ENCODE peak calls at places on chromosome 17, in six cellular contexts. One of them, this sample, is unnamed.

GRCh38 chr17:80832266-80832676 is 159.4 kb upstream of the CHMP6 start:
- DNase-seq in heart left ventricle: no peak
- DNase-seq in upper lobe of right lung: peak; percentile 32
- DNase-seq in stomach: no peak
- DNase-seq in HCT116: no peak
- DNase-seq in H1: no peak
- DNase-seq in this sample: no peak

GRCh38 chr17:12727881-12728280 is 61.4 kb upstream of the ARHGAP44 start:
- DNase-seq in heart left ventricle: no peak
- DNase-seq in upper lobe of right lung: no peak
- DNase-seq in stomach: no peak
- DNase-seq in HCT116: no peak
- DNase-seq in H1: no peak
- DNase-seq in this sample: peak; percentile 40

GRCh38 chr17:7852919-7853692 is 1.8 kb upstream of the TMEM88 start:
- DNase-seq in heart left ventricle: no peak
- DNase-seq in upper lobe of right lung: peak; percentile 65
- DNase-seq in stomach: no peak
- DNase-seq in HCT116: no peak
- DNase-seq in H1: peak; percentile 78
- DNase-seq in this sample: no peak

GRCh38 chr17:44187131-44187899 is 543 bp downstream of the TMUB2 start:
- DNase-seq in heart left ventricle: no peak
- DNase-seq in upper lobe of right lung: no peak
- DNase-seq in stomach: no peak
- DNase-seq in HCT116: no peak
- DNase-seq in H1: peak; percentile 63
- DNase-seq in this sample: peak; percentile 85

GRCh38 chr17:14780116-14780515 is 479.2 kb downstream of the HS3ST3B1 start:
- DNase-seq in heart left ventricle: no peak
- DNase-seq in upper lobe of right lung: no peak
- DNase-seq in stomach: no peak
- DNase-seq in HCT116: no peak
- DNase-seq in H1: no peak
- DNase-seq in this sample: no peak

GRCh38 chr17:8788998-8789397 is 10.2 kb downstream of the MFSD6L start:
- DNase-seq in heart left ventricle: no peak
- DNase-seq in upper lobe of right lung: no peak
- DNase-seq in stomach: no peak
- DNase-seq in HCT116: no peak
- DNase-seq in H1: no peak
- DNase-seq in this sample: no peak

GRCh38 chr17:40480501-40481003 is 20.9 kb downstream of the TNS4 start:
- DNase-seq in heart left ventricle: peak; percentile 51
- DNase-seq in upper lobe of right lung: no peak
- DNase-seq in stomach: peak; percentile 30
- DNase-seq in HCT116: no peak
- DNase-seq in H1: no peak
- DNase-seq in this sample: peak; percentile 64

GRCh38 chr17:27319536-27320221 is 25.8 kb downstream of the WSB1 start:
- DNase-seq in heart left ventricle: peak; percentile 85
- DNase-seq in upper lobe of right lung: peak; percentile 81
- DNase-seq in stomach: peak; percentile 88
- DNase-seq in HCT116: no peak
- DNase-seq in H1: peak; percentile 39
- DNase-seq in this sample: peak; percentile 54

GRCh38 chr17:81890447-81891302 is 711 bp downstream of the ALYREF start:
- DNase-seq in heart left ventricle: no peak
- DNase-seq in upper lobe of right lung: no peak
- DNase-seq in stomach: no peak
- DNase-seq in HCT116: no peak
- DNase-seq in H1: no peak
- DNase-seq in this sample: peak; percentile 49

GRCh38 chr17:33526753-33527152 is 233.7 kb upstream of the ASIC2 start:
- DNase-seq in heart left ventricle: no peak
- DNase-seq in upper lobe of right lung: no peak
- DNase-seq in stomach: no peak
- DNase-seq in HCT116: no peak
- DNase-seq in H1: no peak
- DNase-seq in this sample: no peak

GRCh38 chr17:70157151-70157550 is 12.2 kb upstream of the KCNJ2 start:
- DNase-seq in heart left ventricle: no peak
- DNase-seq in upper lobe of right lung: no peak
- DNase-seq in stomach: no peak
- DNase-seq in HCT116: no peak
- DNase-seq in H1: no peak
- DNase-seq in this sample: no peak

GRCh38 chr17:37725601-37726146 is 19.2 kb downstream of the HNF1B start:
- DNase-seq in heart left ventricle: no peak
- DNase-seq in upper lobe of right lung: no peak
- DNase-seq in stomach: no peak
- DNase-seq in HCT116: no peak
- DNase-seq in H1: no peak
- DNase-seq in this sample: no peak

GRCh38 chr17:55161935-55162555 is 102.7 kb upstream of the HLF start:
- DNase-seq in heart left ventricle: no peak
- DNase-seq in upper lobe of right lung: no peak
- DNase-seq in stomach: no peak
- DNase-seq in HCT116: peak; percentile 94
- DNase-seq in H1: no peak
- DNase-seq in this sample: peak; percentile 65

GRCh38 chr17:3893003-3893719 is at the start of gene CAMKK1:
- DNase-seq in heart left ventricle: peak; percentile 93
- DNase-seq in upper lobe of right lung: peak; percentile 96
- DNase-seq in stomach: peak; percentile 91
- DNase-seq in HCT116: peak; percentile 45
- DNase-seq in H1: peak; percentile 92
- DNase-seq in this sample: peak; percentile 96

GRCh38 chr17:48460055-48460454 is 30.0 kb upstream of the SKAP1 start:
- DNase-seq in heart left ventricle: no peak
- DNase-seq in upper lobe of right lung: no peak
- DNase-seq in stomach: no peak
- DNase-seq in HCT116: no peak
- DNase-seq in H1: no peak
- DNase-seq in this sample: no peak

GRCh38 chr17:72388765-72389473 is 268.1 kb downstream of the SOX9 start:
- DNase-seq in heart left ventricle: no peak
- DNase-seq in upper lobe of right lung: no peak
- DNase-seq in stomach: no peak
- DNase-seq in HCT116: peak; percentile 83
- DNase-seq in H1: no peak
- DNase-seq in this sample: no peak

GRCh38 chr17:78557598-78558039 is 19.6 kb downstream of the DNAH17 start:
- DNase-seq in heart left ventricle: no peak
- DNase-seq in upper lobe of right lung: no peak
- DNase-seq in stomach: no peak
- DNase-seq in HCT116: no peak
- DNase-seq in H1: no peak
- DNase-seq in this sample: peak; percentile 56

GRCh38 chr17:81252336-81253329 is 13.5 kb downstream of the NDUFAF8 start:
- DNase-seq in heart left ventricle: no peak
- DNase-seq in upper lobe of right lung: no peak
- DNase-seq in stomach: no peak
- DNase-seq in HCT116: no peak
- DNase-seq in H1: no peak
- DNase-seq in this sample: no peak

GRCh38 chr17:3546997-3547396 is 10.6 kb downstream of the TRPV3 start:
- DNase-seq in heart left ventricle: no peak
- DNase-seq in upper lobe of right lung: no peak
- DNase-seq in stomach: no peak
- DNase-seq in HCT116: no peak
- DNase-seq in H1: no peak
- DNase-seq in this sample: no peak

GRCh38 chr17:33964344-33964979 is 290.6 kb upstream of the CCL2 start:
- DNase-seq in heart left ventricle: no peak
- DNase-seq in upper lobe of right lung: no peak
- DNase-seq in stomach: no peak
- DNase-seq in HCT116: no peak
- DNase-seq in H1: no peak
- DNase-seq in this sample: no peak

GRCh38 chr17:43330876-43331639 is 67.7 kb upstream of the ARL4D start:
- DNase-seq in heart left ventricle: no peak
- DNase-seq in upper lobe of right lung: no peak
- DNase-seq in stomach: no peak
- DNase-seq in HCT116: no peak
- DNase-seq in H1: no peak
- DNase-seq in this sample: no peak

GRCh38 chr17:20008242-20009051 is 712 bp upstream of the SPECC1 start:
- DNase-seq in heart left ventricle: peak; percentile 30
- DNase-seq in upper lobe of right lung: no peak
- DNase-seq in stomach: no peak
- DNase-seq in HCT116: no peak
- DNase-seq in H1: no peak
- DNase-seq in this sample: peak; percentile 54

GRCh38 chr17:61484174-61484573 is 32.0 kb downstream of the TBX4 start:
- DNase-seq in heart left ventricle: no peak
- DNase-seq in upper lobe of right lung: no peak
- DNase-seq in stomach: peak; percentile 20
- DNase-seq in HCT116: no peak
- DNase-seq in H1: no peak
- DNase-seq in this sample: no peak

GRCh38 chr17:32970281-32970680 is 21.4 kb upstream of the SPACA3 start:
- DNase-seq in heart left ventricle: peak; percentile 57
- DNase-seq in upper lobe of right lung: no peak
- DNase-seq in stomach: no peak
- DNase-seq in HCT116: no peak
- DNase-seq in H1: no peak
- DNase-seq in this sample: no peak

GRCh38 chr17:4520881-4521600 is 22.4 kb downstream of the SPNS2 start:
- DNase-seq in heart left ventricle: peak; percentile 68
- DNase-seq in upper lobe of right lung: peak; percentile 87
- DNase-seq in stomach: peak; percentile 86
- DNase-seq in HCT116: no peak
- DNase-seq in H1: no peak
- DNase-seq in this sample: peak; percentile 48

GRCh38 chr17:79002796-79003593 is 6.6 kb downstream of the CANT1 start:
- DNase-seq in heart left ventricle: no peak
- DNase-seq in upper lobe of right lung: no peak
- DNase-seq in stomach: no peak
- DNase-seq in HCT116: no peak
- DNase-seq in H1: no peak
- DNase-seq in this sample: no peak

GRCh38 chr17:28169621-28170349 is 127.3 kb downstream of the NLK start:
- DNase-seq in heart left ventricle: no peak
- DNase-seq in upper lobe of right lung: no peak
- DNase-seq in stomach: no peak
- DNase-seq in HCT116: no peak
- DNase-seq in H1: no peak
- DNase-seq in this sample: no peak

GRCh38 chr17:49980703-49981197 is 11.8 kb downstream of the DLX4 start:
- DNase-seq in heart left ventricle: no peak
- DNase-seq in upper lobe of right lung: no peak
- DNase-seq in stomach: no peak
- DNase-seq in HCT116: no peak
- DNase-seq in H1: peak; percentile 72
- DNase-seq in this sample: no peak
- H3K27me3 ChIP-seq in heart left ventricle: peaks cover 60% of the 10 kb centered on the region
- H3K27me3 ChIP-seq in upper lobe of right lung: peaks cover 12% of the 10 kb centered on the region
- H3K27me3 ChIP-seq in stomach: peaks cover 34% of the 10 kb centered on the region
- H3K27me3 ChIP-seq in HCT116: no peaks in the 10 kb centered on the region
- H3K27me3 ChIP-seq in H1: peaks cover 37% of the 10 kb centered on the region
- H3K27me3 ChIP-seq in this sample: no peaks in the 10 kb centered on the region

DNA sequence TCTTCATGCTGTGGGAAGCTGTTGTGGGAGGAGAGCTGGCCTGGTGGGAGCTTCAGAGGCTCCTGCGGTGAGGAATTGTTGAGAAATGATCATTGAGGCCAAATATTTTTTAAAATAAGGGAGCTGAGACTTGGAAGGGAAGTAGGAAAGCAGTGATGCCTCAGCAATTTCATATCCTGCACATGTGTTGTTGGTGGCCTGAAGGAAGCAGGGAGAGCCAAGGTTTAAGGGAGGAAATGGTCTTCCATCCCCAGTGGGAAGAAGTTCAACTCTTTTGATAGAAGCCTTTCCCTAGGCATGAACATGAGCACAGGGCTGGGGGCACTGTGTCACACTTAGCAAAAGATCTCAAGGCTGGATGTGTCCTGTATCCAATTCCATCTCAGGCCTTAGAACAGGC is at the start of gene CCL14:
- DNase-seq in heart left ventricle: no peak
- DNase-seq in upper lobe of right lung: no peak
- DNase-seq in stomach: no peak
- DNase-seq in HCT116: no peak
- DNase-seq in H1: no peak
- DNase-seq in this sample: no peak
- H3K4me1 ChIP-seq in heart left ventricle: peaks cover 8% of the 10 kb centered on the region
- H3K4me1 ChIP-seq in upper lobe of right lung: peaks cover 6% of the 10 kb centered on the region
- H3K4me1 ChIP-seq in stomach: no peaks in the 10 kb centered on the region
- H3K4me1 ChIP-seq in HCT116: no peaks in the 10 kb centered on the region
- H3K4me1 ChIP-seq in H1: no peaks in the 10 kb centered on the region
- H3K4me1 ChIP-seq in this sample: no peaks in the 10 kb centered on the region

GRCh38 chr17:42005128-42005527 is 12.1 kb downstream of the DNAJC7 start:
- DNase-seq in heart left ventricle: no peak
- DNase-seq in upper lobe of right lung: no peak
- DNase-seq in stomach: no peak
- DNase-seq in HCT116: no peak
- DNase-seq in H1: no peak
- DNase-seq in this sample: peak; percentile 47
- H3K36me3 ChIP-seq in heart left ventricle: no peaks in the 10 kb centered on the region
- H3K36me3 ChIP-seq in upper lobe of right lung: peaks cover 35% of the 10 kb centered on the region
- H3K36me3 ChIP-seq in stomach: peaks cover 40% of the 10 kb centered on the region
- H3K36me3 ChIP-seq in HCT116: peaks cover 14% of the 10 kb centered on the region
- H3K36me3 ChIP-seq in H1: peaks cover 21% of the 10 kb centered on the region
- H3K36me3 ChIP-seq in this sample: peaks cover 28% of the 10 kb centered on the region

GRCh38 chr17:65739026-65739425 is 177.6 kb upstream of the AXIN2 start:
- DNase-seq in heart left ventricle: no peak
- DNase-seq in upper lobe of right lung: no peak
- DNase-seq in stomach: no peak
- DNase-seq in HCT116: no peak
- DNase-seq in H1: no peak
- DNase-seq in this sample: no peak
- H3K27me3 ChIP-seq in heart left ventricle: no peaks in the 10 kb centered on the region
- H3K27me3 ChIP-seq in upper lobe of right lung: no peaks in the 10 kb centered on the region
- H3K27me3 ChIP-seq in stomach: no peaks in the 10 kb centered on the region
- H3K27me3 ChIP-seq in HCT116: no peaks in the 10 kb centered on the region
- H3K27me3 ChIP-seq in H1: no peaks in the 10 kb centered on the region
- H3K27me3 ChIP-seq in this sample: no peaks in the 10 kb centered on the region

DNA sequence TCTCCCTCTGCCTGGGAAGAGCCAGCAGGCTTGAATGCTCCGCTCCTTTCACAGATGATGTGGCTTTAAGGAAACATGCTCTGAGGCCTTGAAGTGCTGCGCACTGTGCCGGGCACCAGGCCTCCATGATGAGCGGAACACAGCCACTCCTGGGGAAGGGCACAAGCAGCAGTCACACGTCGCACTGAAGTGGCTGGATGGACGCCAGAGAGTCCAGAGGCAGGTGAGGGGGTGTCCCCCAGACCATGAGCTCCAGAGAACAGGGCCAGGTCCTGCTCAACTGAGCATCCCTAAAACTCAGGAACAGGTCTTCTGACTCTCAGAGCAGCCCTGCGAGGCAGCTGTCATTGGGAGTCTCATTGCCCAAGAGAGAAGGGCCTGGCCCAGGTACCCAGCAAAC is 35.6 kb downstream of the PEMT start:
- DNase-seq in heart left ventricle: peak; percentile 15
- DNase-seq in upper lobe of right lung: no peak
- DNase-seq in stomach: no peak
- DNase-seq in HCT116: no peak
- DNase-seq in H1: no peak
- DNase-seq in this sample: no peak
- H3K4me1 ChIP-seq in heart left ventricle: peaks cover 38% of the 10 kb centered on the region
- H3K4me1 ChIP-seq in upper lobe of right lung: no peaks in the 10 kb centered on the region
- H3K4me1 ChIP-seq in stomach: peaks cover 5% of the 10 kb centered on the region
- H3K4me1 ChIP-seq in HCT116: no peaks in the 10 kb centered on the region
- H3K4me1 ChIP-seq in H1: no peaks in the 10 kb centered on the region
- H3K4me1 ChIP-seq in this sample: peaks cover 7% of the 10 kb centered on the region